ENCODE peak calls at places on chromosomes 3 and 15, in five cellular contexts. One of them, this sample, is unnamed.
A peak's percentile ranks its signal among the peaks of the same experiment; 100 is the strongest.

GRCh38 chr15:30997270-30997669 is 5.8 kb upstream of the MTMR10 start:
- DNase-seq in mesothelial cell of epicardium: no peak
- DNase-seq in left ventricle myocardium inferior: no peak
- DNase-seq in PC-3: no peak
- DNase-seq in endothelial cell: no peak
- DNase-seq in this sample: peak; percentile 76

GRCh38 chr3:176275113-176275512 is 922.2 kb downstream of the TBL1XR1 start:
- DNase-seq in mesothelial cell of epicardium: no peak
- DNase-seq in left ventricle myocardium inferior: no peak
- DNase-seq in PC-3: no peak
- DNase-seq in endothelial cell: no peak
- DNase-seq in this sample: no peak

GRCh38 chr3:177567833-177568232 is 370.6 kb upstream of the TBL1XR1 start:
- DNase-seq in mesothelial cell of epicardium: no peak
- DNase-seq in left ventricle myocardium inferior: no peak
- DNase-seq in PC-3: peak; percentile 40
- DNase-seq in endothelial cell: no peak
- DNase-seq in this sample: peak; percentile 50

GRCh38 chr3:123834631-123835030 is 49.5 kb downstream of the MYLK start:
- DNase-seq in mesothelial cell of epicardium: no peak
- DNase-seq in left ventricle myocardium inferior: no peak
- DNase-seq in PC-3: peak; percentile 89
- DNase-seq in endothelial cell: no peak
- DNase-seq in this sample: peak; percentile 98

GRCh38 chr3:55443346-55443745 is 43.8 kb downstream of the WNT5A start:
- DNase-seq in mesothelial cell of epicardium: no peak
- DNase-seq in left ventricle myocardium inferior: no peak
- DNase-seq in PC-3: no peak
- DNase-seq in endothelial cell: no peak
- DNase-seq in this sample: no peak

GRCh38 chr3:4083225-4084015 is 219.7 kb upstream of the SETMAR start:
- DNase-seq in mesothelial cell of epicardium: no peak
- DNase-seq in left ventricle myocardium inferior: no peak
- DNase-seq in PC-3: no peak
- DNase-seq in endothelial cell: no peak
- DNase-seq in this sample: no peak

GRCh38 chr3:181402347-181402746 is 309.4 kb upstream of the SOX2 start:
- DNase-seq in mesothelial cell of epicardium: no peak
- DNase-seq in left ventricle myocardium inferior: no peak
- DNase-seq in PC-3: peak; percentile 8
- DNase-seq in endothelial cell: no peak
- DNase-seq in this sample: no peak

GRCh38 chr3:100209948-100210776 is 50.6 kb upstream of the TBC1D23 start:
- DNase-seq in mesothelial cell of epicardium: no peak
- DNase-seq in left ventricle myocardium inferior: no peak
- DNase-seq in PC-3: no peak
- DNase-seq in endothelial cell: no peak
- DNase-seq in this sample: no peak

GRCh38 chr3:4845882-4846281 is 133.4 kb upstream of the BHLHE40 start:
- DNase-seq in mesothelial cell of epicardium: no peak
- DNase-seq in left ventricle myocardium inferior: no peak
- DNase-seq in PC-3: no peak
- DNase-seq in endothelial cell: no peak
- DNase-seq in this sample: no peak

GRCh38 chr3:138670409-138670808 is 61.8 kb downstream of the FAIM start:
- DNase-seq in mesothelial cell of epicardium: no peak
- DNase-seq in left ventricle myocardium inferior: no peak
- DNase-seq in PC-3: no peak
- DNase-seq in endothelial cell: no peak
- DNase-seq in this sample: no peak

GRCh38 chr3:119608591-119608990 is 10.9 kb downstream of the PLA1A start:
- DNase-seq in mesothelial cell of epicardium: no peak
- DNase-seq in left ventricle myocardium inferior: no peak
- DNase-seq in PC-3: no peak
- DNase-seq in endothelial cell: no peak
- DNase-seq in this sample: no peak

GRCh38 chr15:74709011-74709410 is 13.2 kb upstream of the EDC3 start:
- DNase-seq in mesothelial cell of epicardium: no peak
- DNase-seq in left ventricle myocardium inferior: no peak
- DNase-seq in PC-3: no peak
- DNase-seq in endothelial cell: no peak
- DNase-seq in this sample: peak; percentile 53

GRCh38 chr3:23888617-23889228 is 28.1 kb downstream of the NKIRAS1 start:
- DNase-seq in mesothelial cell of epicardium: no peak
- DNase-seq in left ventricle myocardium inferior: no peak
- DNase-seq in PC-3: peak; percentile 72
- DNase-seq in endothelial cell: no peak
- DNase-seq in this sample: peak; percentile 54
- TF ChIP-seq CTCF in mesothelial cell of epicardium: peak; percentile 78
- TF ChIP-seq CTCF in left ventricle myocardium inferior: peak; percentile 91
- TF ChIP-seq CTCF in PC-3: peak; percentile 93
- TF ChIP-seq CTCF in endothelial cell: peak; percentile 87
- TF ChIP-seq CTCF in this sample: peak; percentile 45

DNA sequence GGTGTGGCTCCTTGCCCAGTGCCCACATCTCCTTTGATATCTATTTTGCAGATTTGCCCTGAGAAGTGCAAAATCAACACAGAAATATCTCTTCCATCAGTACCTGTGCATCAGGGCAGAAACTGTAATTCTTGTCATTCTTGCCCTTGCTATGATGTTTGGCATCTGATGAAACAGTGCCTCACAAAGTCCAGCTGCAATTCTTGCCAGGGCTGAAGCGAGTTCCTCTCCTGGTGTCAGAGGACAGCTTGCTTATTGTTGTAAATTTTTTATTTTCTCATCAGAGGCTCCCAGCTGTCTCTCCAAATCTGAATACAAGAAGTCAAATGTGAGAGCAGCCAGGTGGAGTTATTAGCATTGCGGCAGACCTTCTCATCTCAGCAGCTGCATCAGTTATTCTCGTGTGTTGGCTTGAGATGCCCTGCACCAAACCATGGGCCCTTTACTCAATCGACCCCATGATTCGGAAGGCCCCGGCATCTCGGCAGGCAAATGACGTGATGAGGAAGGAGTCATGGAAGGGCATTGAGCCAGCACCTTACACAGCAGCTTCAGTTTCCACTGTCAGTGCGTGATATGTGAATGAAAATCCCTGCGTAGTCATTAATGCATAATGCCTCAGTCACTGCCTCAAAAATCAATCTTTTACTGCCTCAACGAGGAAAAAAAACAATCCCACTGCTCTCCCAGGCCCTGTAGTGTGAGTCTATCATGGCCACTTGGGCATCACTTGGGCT is 93.4 kb downstream of the CCNL1 start:
- DNase-seq in mesothelial cell of epicardium: no peak
- DNase-seq in left ventricle myocardium inferior: no peak
- DNase-seq in PC-3: peak; percentile 61
- DNase-seq in endothelial cell: no peak
- DNase-seq in this sample: no peak
- TF ChIP-seq CTCF in mesothelial cell of epicardium: no peak
- TF ChIP-seq CTCF in left ventricle myocardium inferior: no peak
- TF ChIP-seq CTCF in PC-3: no peak
- TF ChIP-seq CTCF in endothelial cell: no peak
- TF ChIP-seq CTCF in this sample: no peak

GRCh38 chr15:99366013-99366412 is 114.7 kb downstream of the LRRC28 start:
- DNase-seq in mesothelial cell of epicardium: no peak
- DNase-seq in left ventricle myocardium inferior: no peak
- DNase-seq in PC-3: no peak
- DNase-seq in endothelial cell: no peak
- DNase-seq in this sample: no peak

GRCh38 chr15:99359760-99360159 is 108.5 kb downstream of the LRRC28 start:
- DNase-seq in mesothelial cell of epicardium: no peak
- DNase-seq in left ventricle myocardium inferior: no peak
- DNase-seq in PC-3: no peak
- DNase-seq in endothelial cell: no peak
- DNase-seq in this sample: no peak

GRCh38 chr15:99365232-99365631 is 114.0 kb downstream of the LRRC28 start:
- DNase-seq in mesothelial cell of epicardium: no peak
- DNase-seq in left ventricle myocardium inferior: no peak
- DNase-seq in PC-3: no peak
- DNase-seq in endothelial cell: no peak
- DNase-seq in this sample: no peak

GRCh38 chr15:99361541-99362185 is 110.4 kb downstream of the LRRC28 start:
- DNase-seq in mesothelial cell of epicardium: no peak
- DNase-seq in left ventricle myocardium inferior: no peak
- DNase-seq in PC-3: peak; percentile 51
- DNase-seq in endothelial cell: no peak
- DNase-seq in this sample: peak; percentile 44
- TF ChIP-seq CTCF in mesothelial cell of epicardium: no peak
- TF ChIP-seq CTCF in left ventricle myocardium inferior: peak; percentile 61
- TF ChIP-seq CTCF in PC-3: peak; percentile 74
- TF ChIP-seq CTCF in endothelial cell: peak; percentile 77
- TF ChIP-seq CTCF in this sample: peak; percentile 36

GRCh38 chr3:127889976-127890650 is 24.9 kb upstream of the KBTBD12 start:
- DNase-seq in mesothelial cell of epicardium: no peak
- DNase-seq in left ventricle myocardium inferior: no peak
- DNase-seq in PC-3: no peak
- DNase-seq in endothelial cell: no peak
- DNase-seq in this sample: no peak
- TF ChIP-seq CTCF in mesothelial cell of epicardium: no peak
- TF ChIP-seq CTCF in left ventricle myocardium inferior: no peak
- TF ChIP-seq CTCF in PC-3: no peak
- TF ChIP-seq CTCF in endothelial cell: no peak
- TF ChIP-seq CTCF in this sample: no peak

GRCh38 chr3:49794926-49795905 is 4.5 kb downstream of the CDHR4 start:
- DNase-seq in mesothelial cell of epicardium: no peak
- DNase-seq in left ventricle myocardium inferior: peak; percentile 15
- DNase-seq in PC-3: no peak
- DNase-seq in endothelial cell: no peak
- DNase-seq in this sample: no peak
- TF ChIP-seq CTCF in mesothelial cell of epicardium: no peak
- TF ChIP-seq CTCF in left ventricle myocardium inferior: no peak
- TF ChIP-seq CTCF in PC-3: no peak
- TF ChIP-seq CTCF in endothelial cell: no peak
- TF ChIP-seq CTCF in this sample: no peak

GRCh38 chr15:50484781-50485180 is 60.6 kb downstream of the USP8 start:
- DNase-seq in mesothelial cell of epicardium: no peak
- DNase-seq in left ventricle myocardium inferior: no peak
- DNase-seq in PC-3: no peak
- DNase-seq in endothelial cell: no peak
- DNase-seq in this sample: no peak
- TF ChIP-seq CTCF in mesothelial cell of epicardium: no peak
- TF ChIP-seq CTCF in left ventricle myocardium inferior: no peak
- TF ChIP-seq CTCF in PC-3: no peak
- TF ChIP-seq CTCF in endothelial cell: no peak
- TF ChIP-seq CTCF in this sample: no peak